ENCODE peak calls at places on chromosome 20, in ten cellular contexts. O, Y, Z, F, J, C, B, A, I and S are unnamed samples.

GRCh38 chr20:33561981-33562601 is 72.2 kb downstream of the CBFA2T2 start:
- DNase-seq in O (peak), Y (peak), Z (no peak), F (peak), J (no peak), C (peak), B (peak), A (no peak), I (peak), S (peak)

GRCh38 chr20:38283236-38283635 is 20.7 kb upstream of the BPI start:
- DNase-seq in O (no peak), Y (no peak), Z (no peak), F (no peak), J (no peak), C (no peak), B (no peak), A (no peak), I (no peak), S (no peak)

GRCh38 chr20:52033313-52033712 is 158.3 kb downstream of the ZFP64 start:
- DNase-seq in O (no peak), Y (peak), Z (no peak), F (peak), J (no peak), C (peak), B (peak), A (no peak), I (no peak), S (peak)

GRCh38 chr20:34753706-34754461 is 49.7 kb downstream of the TP53INP2 start:
- DNase-seq in O (no peak), Y (peak), Z (no peak), F (peak), J (no peak), C (peak), B (no peak), A (no peak), I (no peak), S (peak)

GRCh38 chr20:12252793-12253192 is 335.1 kb downstream of the BTBD3 start:
- DNase-seq in O (no peak), Y (no peak), Z (no peak), F (no peak), J (no peak), C (peak), B (no peak), A (no peak), I (no peak), S (no peak)

GRCh38 chr20:45445805-45446562 is 23.6 kb upstream of the WFDC2 start:
- DNase-seq in O (no peak), Y (peak), Z (peak), F (peak), J (no peak), C (peak), B (peak), A (no peak), I (no peak), S (peak)

GRCh38 chr20:49448917-49449316 is 33.6 kb downstream of the KCNB1 start:
- DNase-seq in O (no peak), Y (no peak), Z (no peak), F (no peak), J (no peak), C (no peak), B (no peak), A (no peak), I (no peak), S (no peak)

GRCh38 chr20:58718121-58718563 is 25.5 kb downstream of the NPEPL1 start:
- DNase-seq in O (no peak), Y (no peak), Z (no peak), F (no peak), J (peak), C (no peak), B (no peak), A (no peak), I (no peak), S (no peak)

GRCh38 chr20:37914672-37915433 is 11.9 kb downstream of the VSTM2L start:
- DNase-seq in O (peak), Y (no peak), Z (peak), F (no peak), J (peak), C (no peak), B (no peak), A (no peak), I (no peak), S (no peak)

GRCh38 chr20:16246870-16247269 is 326.4 kb downstream of the KIF16B start:
- DNase-seq in O (no peak), Y (no peak), Z (no peak), F (no peak), J (no peak), C (no peak), B (no peak), A (no peak), I (no peak), S (no peak)

GRCh38 chr20:35660122-35660937 is 4.4 kb downstream of the CPNE1 start:
- DNase-seq in O (no peak), Y (no peak), Z (no peak), F (no peak), J (no peak), C (no peak), B (no peak), A (no peak), I (no peak), S (no peak)

GRCh38 chr20:51386586-51386985 is 155.9 kb downstream of the NFATC2 start:
- DNase-seq in O (no peak), Y (no peak), Z (peak), F (no peak), J (no peak), C (no peak), B (no peak), A (no peak), I (no peak), S (no peak)

GRCh38 chr20:38473353-38473795 is 731 bp downstream of the RALGAPB start:
- DNase-seq in O (no peak), Y (peak), Z (no peak), F (peak), J (no peak), C (peak), B (no peak), A (no peak), I (no peak), S (no peak)

GRCh38 chr20:36847710-36848040 is 28.3 kb upstream of the TLDC2 start:
- DNase-seq in O (no peak), Y (no peak), Z (no peak), F (peak), J (no peak), C (no peak), B (no peak), A (no peak), I (no peak), S (peak)

GRCh38 chr20:31831771-31832306 is 12.7 kb downstream of the MYLK2 start:
- DNase-seq in O (no peak), Y (no peak), Z (no peak), F (no peak), J (no peak), C (no peak), B (no peak), A (no peak), I (no peak), S (no peak)

GRCh38 chr20:49646126-49646525 is 67.6 kb downstream of the B4GALT5 start:
- DNase-seq in O (no peak), Y (peak), Z (no peak), F (peak), J (no peak), C (peak), B (no peak), A (no peak), I (no peak), S (peak)

GRCh38 chr20:63214514-63214913 is 1.4 kb downstream of the YTHDF1 start:
- DNase-seq in O (no peak), Y (no peak), Z (no peak), F (no peak), J (no peak), C (no peak), B (no peak), A (no peak), I (no peak), S (no peak)

GRCh38 chr20:51767867-51768758 is at the start of gene ATP9A:
- DNase-seq in O (no peak), Y (no peak), Z (no peak), F (peak), J (peak), C (peak), B (peak), A (no peak), I (no peak), S (peak)

GRCh38 chr20:23826541-23827018 is at the start of gene CST2:
- DNase-seq in O (no peak), Y (no peak), Z (no peak), F (peak), J (no peak), C (no peak), B (no peak), A (no peak), I (no peak), S (peak)

GRCh38 chr20:63061701-63062100 is 54.9 kb upstream of the BHLHE23 start:
- DNase-seq in O (no peak), Y (no peak), Z (no peak), F (no peak), J (no peak), C (no peak), B (no peak), A (no peak), I (no peak), S (no peak)

GRCh38 chr20:13638162-13638495 is 603 bp downstream of the TASP1 start:
- DNase-seq in O (no peak), Y (peak), Z (no peak), F (no peak), J (no peak), C (peak), B (peak), A (no peak), I (no peak), S (peak)